ENCODE peak calls at places on chromosomes 16 and 17, in six cellular contexts. One of them, this sample, is unnamed.

GRCh38 chr17:47427985-47428384 is 102.9 kb upstream of the NPEPPS start:
- DNase-seq in naive B cell: no peak
- DNase-seq in cardiac muscle cell: no peak
- DNase-seq in cardiac fibroblast: no peak
- DNase-seq in left lung: no peak
- DNase-seq in progenitor cell of endocrine pancreas: no peak
- DNase-seq in this sample: no peak

GRCh38 chr17:69547947-69548346 is 133.4 kb downstream of the MAP2K6 start:
- DNase-seq in progenitor cell of endocrine pancreas: no peak
- DNase-seq in left lung: no peak
- DNase-seq in naive B cell: no peak
- DNase-seq in cardiac muscle cell: no peak
- DNase-seq in cardiac fibroblast: no peak
- DNase-seq in this sample: no peak

GRCh38 chr16:14491831-14492529 is 138.1 kb downstream of the PARN start:
- DNase-seq in cardiac muscle cell: no peak
- DNase-seq in naive B cell: no peak
- DNase-seq in cardiac fibroblast: no peak
- DNase-seq in progenitor cell of endocrine pancreas: no peak
- DNase-seq in left lung: no peak
- DNase-seq in this sample: no peak

GRCh38 chr17:74267579-74267978 is 6.5 kb upstream of the DNAI2 start:
- DNase-seq in naive B cell: no peak
- DNase-seq in progenitor cell of endocrine pancreas: no peak
- DNase-seq in cardiac muscle cell: no peak
- DNase-seq in cardiac fibroblast: no peak
- DNase-seq in left lung: no peak
- DNase-seq in this sample: no peak

GRCh38 chr16:84718-85452 is 6.9 kb downstream of the MPG start:
- DNase-seq in cardiac fibroblast: peak
- DNase-seq in cardiac muscle cell: no peak
- DNase-seq in naive B cell: peak
- DNase-seq in progenitor cell of endocrine pancreas: no peak
- DNase-seq in left lung: peak
- DNase-seq in this sample: no peak

GRCh38 chr17:71899317-71899716 is 221.5 kb upstream of the SOX9 start:
- DNase-seq in cardiac fibroblast: peak
- DNase-seq in cardiac muscle cell: no peak
- DNase-seq in naive B cell: no peak
- DNase-seq in progenitor cell of endocrine pancreas: no peak
- DNase-seq in left lung: no peak
- DNase-seq in this sample: no peak

GRCh38 chr16:400061-400540 is 1.6 kb upstream of the DECR2 start:
- DNase-seq in naive B cell: no peak
- DNase-seq in cardiac muscle cell: no peak
- DNase-seq in cardiac fibroblast: no peak
- DNase-seq in progenitor cell of endocrine pancreas: no peak
- DNase-seq in left lung: no peak
- DNase-seq in this sample: no peak

GRCh38 chr17:57109393-57110151 is 24.5 kb downstream of the AKAP1 start:
- DNase-seq in naive B cell: no peak
- DNase-seq in progenitor cell of endocrine pancreas: no peak
- DNase-seq in cardiac muscle cell: peak
- DNase-seq in cardiac fibroblast: peak
- DNase-seq in left lung: no peak
- DNase-seq in this sample: no peak

GRCh38 chr16:67441907-67442306 is 11.0 kb downstream of the HSD11B2 start:
- DNase-seq in cardiac fibroblast: no peak
- DNase-seq in left lung: no peak
- DNase-seq in naive B cell: no peak
- DNase-seq in cardiac muscle cell: no peak
- DNase-seq in progenitor cell of endocrine pancreas: no peak
- DNase-seq in this sample: no peak

GRCh38 chr17:77419547-77420475 is 279.0 kb downstream of the SEC14L1 start:
- DNase-seq in left lung: no peak
- DNase-seq in cardiac fibroblast: peak
- DNase-seq in cardiac muscle cell: peak
- DNase-seq in progenitor cell of endocrine pancreas: no peak
- DNase-seq in naive B cell: no peak
- DNase-seq in this sample: peak

GRCh38 chr17:65690626-65691310 is 129.3 kb upstream of the AXIN2 start:
- DNase-seq in cardiac fibroblast: no peak
- DNase-seq in left lung: no peak
- DNase-seq in naive B cell: no peak
- DNase-seq in cardiac muscle cell: no peak
- DNase-seq in progenitor cell of endocrine pancreas: no peak
- DNase-seq in this sample: no peak

GRCh38 chr16:84048306-84048705 is 5.7 kb upstream of the SLC38A8 start:
- DNase-seq in cardiac fibroblast: no peak
- DNase-seq in cardiac muscle cell: no peak
- DNase-seq in naive B cell: no peak
- DNase-seq in left lung: no peak
- DNase-seq in progenitor cell of endocrine pancreas: peak
- DNase-seq in this sample: no peak

GRCh38 chr17:56939869-56940484 is 20.9 kb downstream of the COIL start:
- DNase-seq in naive B cell: peak
- DNase-seq in cardiac muscle cell: peak
- DNase-seq in cardiac fibroblast: peak
- DNase-seq in progenitor cell of endocrine pancreas: no peak
- DNase-seq in left lung: no peak
- DNase-seq in this sample: no peak

GRCh38 chr16:24174977-24175376 is 81.2 kb upstream of the CACNG3 start:
- DNase-seq in progenitor cell of endocrine pancreas: no peak
- DNase-seq in naive B cell: no peak
- DNase-seq in cardiac fibroblast: no peak
- DNase-seq in left lung: no peak
- DNase-seq in cardiac muscle cell: no peak
- DNase-seq in this sample: no peak

GRCh38 chr17:4492762-4493561 is 5.7 kb upstream of the SPNS2 start:
- DNase-seq in naive B cell: no peak
- DNase-seq in cardiac muscle cell: peak
- DNase-seq in progenitor cell of endocrine pancreas: peak
- DNase-seq in left lung: no peak
- DNase-seq in cardiac fibroblast: peak
- DNase-seq in this sample: no peak

GRCh38 chr17:48131216-48131824 is 23.8 kb downstream of the SNX11 start:
- DNase-seq in progenitor cell of endocrine pancreas: peak
- DNase-seq in left lung: no peak
- DNase-seq in naive B cell: peak
- DNase-seq in cardiac fibroblast: peak
- DNase-seq in cardiac muscle cell: peak
- DNase-seq in this sample: peak

GRCh38 chr16:11560701-11561439 is 25.8 kb downstream of the LITAF start:
- DNase-seq in naive B cell: no peak
- DNase-seq in left lung: no peak
- DNase-seq in cardiac muscle cell: no peak
- DNase-seq in cardiac fibroblast: no peak
- DNase-seq in progenitor cell of endocrine pancreas: no peak
- DNase-seq in this sample: no peak

GRCh38 chr16:22123759-22124490 is 31.6 kb downstream of the VWA3A start:
- DNase-seq in cardiac fibroblast: no peak
- DNase-seq in left lung: no peak
- DNase-seq in naive B cell: no peak
- DNase-seq in cardiac muscle cell: no peak
- DNase-seq in progenitor cell of endocrine pancreas: no peak
- DNase-seq in this sample: no peak

GRCh38 chr16:66878067-66878466 is 2.2 kb upstream of the PDP2 start:
- DNase-seq in progenitor cell of endocrine pancreas: no peak
- DNase-seq in left lung: no peak
- DNase-seq in naive B cell: no peak
- DNase-seq in cardiac muscle cell: no peak
- DNase-seq in cardiac fibroblast: no peak
- DNase-seq in this sample: no peak

GRCh38 chr16:682493-683395 is 1.4 kb downstream of the JMJD8 start:
- DNase-seq in progenitor cell of endocrine pancreas: no peak
- DNase-seq in cardiac fibroblast: no peak
- DNase-seq in naive B cell: no peak
- DNase-seq in cardiac muscle cell: no peak
- DNase-seq in left lung: no peak
- DNase-seq in this sample: no peak

GRCh38 chr17:42387221-42387657 is 1.0 kb downstream of the STAT3 start:
- DNase-seq in cardiac fibroblast: peak
- DNase-seq in cardiac muscle cell: no peak
- DNase-seq in left lung: no peak
- DNase-seq in naive B cell: no peak
- DNase-seq in progenitor cell of endocrine pancreas: no peak
- DNase-seq in this sample: no peak

GRCh38 chr17:27920569-27920968 is 27.4 kb upstream of the LYRM9 start:
- DNase-seq in naive B cell: no peak
- DNase-seq in cardiac fibroblast: no peak
- DNase-seq in progenitor cell of endocrine pancreas: no peak
- DNase-seq in cardiac muscle cell: no peak
- DNase-seq in left lung: no peak
- DNase-seq in this sample: no peak

GRCh38 chr16:17515421-17516210 is 44.9 kb upstream of the XYLT1 start:
- DNase-seq in naive B cell: no peak
- DNase-seq in cardiac fibroblast: peak
- DNase-seq in left lung: no peak
- DNase-seq in progenitor cell of endocrine pancreas: no peak
- DNase-seq in cardiac muscle cell: no peak
- DNase-seq in this sample: no peak

GRCh38 chr17:57572062-57572461 is 173.0 kb downstream of the CCDC182 start:
- DNase-seq in progenitor cell of endocrine pancreas: no peak
- DNase-seq in naive B cell: no peak
- DNase-seq in cardiac muscle cell: no peak
- DNase-seq in cardiac fibroblast: no peak
- DNase-seq in left lung: no peak
- DNase-seq in this sample: no peak

GRCh38 chr16:23452221-23452571 is 793 bp downstream of the COG7 start:
- DNase-seq in left lung: no peak
- DNase-seq in cardiac muscle cell: no peak
- DNase-seq in progenitor cell of endocrine pancreas: no peak
- DNase-seq in cardiac fibroblast: peak
- DNase-seq in naive B cell: no peak
- DNase-seq in this sample: no peak

GRCh38 chr17:16243811-16244567 is 27.0 kb downstream of the PIGL start:
- DNase-seq in progenitor cell of endocrine pancreas: no peak
- DNase-seq in cardiac muscle cell: no peak
- DNase-seq in cardiac fibroblast: no peak
- DNase-seq in naive B cell: no peak
- DNase-seq in left lung: no peak
- DNase-seq in this sample: no peak

GRCh38 chr16:66193543-66194229 is 172.8 kb upstream of the CDH5 start:
- DNase-seq in left lung: no peak
- DNase-seq in progenitor cell of endocrine pancreas: no peak
- DNase-seq in cardiac fibroblast: no peak
- DNase-seq in cardiac muscle cell: no peak
- DNase-seq in naive B cell: no peak
- DNase-seq in this sample: no peak

GRCh38 chr17:76027159-76027839 is at the start of gene EVPL:
- DNase-seq in cardiac muscle cell: no peak
- DNase-seq in cardiac fibroblast: no peak
- DNase-seq in naive B cell: no peak
- DNase-seq in progenitor cell of endocrine pancreas: no peak
- DNase-seq in left lung: peak
- DNase-seq in this sample: no peak

GRCh38 chr17:56774650-56775049 is 59.1 kb downstream of the C17orf67 start:
- DNase-seq in progenitor cell of endocrine pancreas: no peak
- DNase-seq in cardiac fibroblast: no peak
- DNase-seq in left lung: no peak
- DNase-seq in naive B cell: no peak
- DNase-seq in cardiac muscle cell: no peak
- DNase-seq in this sample: no peak

GRCh38 chr17:7179317-7180254 is at the start of gene ASGR1:
- DNase-seq in progenitor cell of endocrine pancreas: no peak
- DNase-seq in naive B cell: no peak
- DNase-seq in cardiac muscle cell: no peak
- DNase-seq in cardiac fibroblast: no peak
- DNase-seq in left lung: no peak
- DNase-seq in this sample: no peak

GRCh38 chr17:36870618-36871002 is 66.7 kb upstream of the LHX1 start:
- DNase-seq in left lung: no peak
- DNase-seq in cardiac fibroblast: no peak
- DNase-seq in cardiac muscle cell: peak
- DNase-seq in naive B cell: no peak
- DNase-seq in progenitor cell of endocrine pancreas: no peak
- DNase-seq in this sample: no peak

GRCh38 chr16:80407265-80407987 is 133.4 kb upstream of the DYNLRB2 start:
- DNase-seq in cardiac muscle cell: no peak
- DNase-seq in progenitor cell of endocrine pancreas: no peak
- DNase-seq in naive B cell: no peak
- DNase-seq in left lung: no peak
- DNase-seq in cardiac fibroblast: no peak
- DNase-seq in this sample: no peak

GRCh38 chr16:81699596-81699995 is 79.5 kb upstream of the PLCG2 start:
- DNase-seq in left lung: no peak
- DNase-seq in cardiac muscle cell: no peak
- DNase-seq in progenitor cell of endocrine pancreas: no peak
- DNase-seq in cardiac fibroblast: no peak
- DNase-seq in naive B cell: no peak
- DNase-seq in this sample: no peak

GRCh38 chr17:50079334-50080095 is 15.6 kb upstream of the PDK2 start:
- DNase-seq in cardiac fibroblast: peak
- DNase-seq in left lung: no peak
- DNase-seq in progenitor cell of endocrine pancreas: no peak
- DNase-seq in cardiac muscle cell: no peak
- DNase-seq in naive B cell: no peak
- DNase-seq in this sample: no peak